ENCODE peak calls at places on chromosomes 6 and 20, in four cellular contexts. J is cardiac muscle cell, T is lower lobe of right lung, F is upper lobe of left lung. W is an unnamed sample.

GRCh38 chr6:40152196-40152595 is 217.9 kb upstream of the MOCS1 start:
- DNase-seq in J (no peak), T (no peak), F (no peak), W (no peak)

GRCh38 chr20:56995635-56996075 is 270.8 kb downstream of the BMP7 start:
- DNase-seq in J (peak; percentile 50), T (no peak), F (peak; percentile 55), W (no peak)

GRCh38 chr6:147434508-147434907 is 74.0 kb upstream of the SAMD5 start:
- DNase-seq in J (no peak), T (no peak), F (no peak), W (no peak)

GRCh38 chr6:97465877-97466710 is 183.1 kb upstream of the MMS22L start:
- DNase-seq in J (peak; percentile 1), T (no peak), F (no peak), W (no peak)

GRCh38 chr6:71404145-71404966 is 115.7 kb downstream of the OGFRL1 start:
- DNase-seq in J (peak; percentile 71), T (no peak), F (no peak), W (no peak)

GRCh38 chr20:39117486-39117885 is 155.3 kb downstream of the DHX35 start:
- DNase-seq in J (no peak), T (no peak), F (no peak), W (no peak)

GRCh38 chr6:3913077-3913957 is 64.1 kb downstream of the FAM50B start:
- DNase-seq in J (no peak), T (no peak), F (no peak), W (no peak)

GRCh38 chr6:5287205-5287965 is 26.1 kb downstream of the FARS2 start:
- DNase-seq in J (no peak), T (no peak), F (no peak), W (no peak)

GRCh38 chr20:19711126-19711525 is 46.9 kb upstream of the RIN2 start:
- DNase-seq in J (no peak), T (no peak), F (no peak), W (no peak)

GRCh38 chr20:64142546-64142945 is 21.7 kb upstream of the MYT1 start:
- DNase-seq in J (no peak), T (peak; percentile 13), F (no peak), W (no peak)

GRCh38 chr6:136582702-136583471 is 32.7 kb upstream of the MAP7 start:
- DNase-seq in J (no peak), T (no peak), F (no peak), W (no peak)

GRCh38 chr6:121619013-121619412 is 183.6 kb downstream of the GJA1 start:
- DNase-seq in J (no peak), T (no peak), F (no peak), W (no peak)

GRCh38 chr20:18288748-18289705 is 700 bp downstream of the ZNF133 start:
- DNase-seq in J (no peak), T (no peak), F (no peak), W (no peak)

GRCh38 chr6:16684896-16685554 is 76.2 kb downstream of the ATXN1 start:
- DNase-seq in J (no peak), T (no peak), F (no peak), W (no peak)

GRCh38 chr20:6976535-6976934 is 209.0 kb downstream of the BMP2 start:
- DNase-seq in J (no peak), T (no peak), F (no peak), W (no peak)

GRCh38 chr20:36461600-36462439 is 79.5 kb upstream of the MYL9 start:
- DNase-seq in J (peak; percentile 62), T (peak; percentile 75), F (no peak), W (peak; percentile 33)

GRCh38 chr6:131379951-131380350 is 193.1 kb upstream of the ARG1 start:
- DNase-seq in J (no peak), T (no peak), F (no peak), W (no peak)

GRCh38 chr6:133132092-133132491 is 109.1 kb upstream of the EYA4 start:
- DNase-seq in J (peak; percentile 38), T (no peak), F (no peak), W (no peak)

GRCh38 chr20:51906694-51907093 is 104.4 kb upstream of the SALL4 start:
- DNase-seq in J (no peak), T (no peak), F (no peak), W (no peak)

GRCh38 chr20:40979247-40979646 is 49.4 kb upstream of the TOP1 start:
- DNase-seq in J (no peak), T (no peak), F (no peak), W (no peak)

GRCh38 chr6:16168858-16169257 is 40.0 kb downstream of the MYLIP start:
- DNase-seq in J (peak; percentile 53), T (no peak), F (no peak), W (no peak)

GRCh38 chr6:169961772-169962561 is 210.5 kb downstream of the ERMARD start:
- DNase-seq in J (peak; percentile 60), T (peak; percentile 44), F (peak; percentile 88), W (peak; percentile 29)

GRCh38 chr20:46717818-46718541 is 8.5 kb downstream of the SLC2A10 start:
- DNase-seq in J (no peak), T (no peak), F (no peak), W (no peak)

GRCh38 chr6:43821101-43821886 is 51.3 kb downstream of the VEGFA start:
- DNase-seq in J (no peak), T (no peak), F (no peak), W (no peak)

GRCh38 chr6:52994789-52995078 is 350 bp downstream of the GSTA4 start:
- DNase-seq in J (peak; percentile 58), T (peak; percentile 57), F (peak; percentile 87), W (no peak)

GRCh38 chr20:61436674-61437279 is 184.7 kb downstream of the CDH4 start:
- DNase-seq in J (peak; percentile 51), T (no peak), F (no peak), W (no peak)

GRCh38 chr20:61280217-61280980 is 28.3 kb downstream of the CDH4 start:
- DNase-seq in J (no peak), T (no peak), F (peak; percentile 61), W (no peak)

GRCh38 chr6:161618816-161619454 is 345.1 kb upstream of the AGPAT4 start:
- DNase-seq in J (peak; percentile 59), T (no peak), F (no peak), W (no peak)

GRCh38 chr6:134647861-134648260 is 302.0 kb downstream of the ALDH8A1 start:
- DNase-seq in J (no peak), T (no peak), F (no peak), W (no peak)

GRCh38 chr6:74504941-74505340 is 700.9 kb downstream of the COL12A1 start:
- DNase-seq in J (no peak), T (no peak), F (no peak), W (no peak)

GRCh38 chr6:106974337-106974998 is at the start of gene CD24:
- DNase-seq in J (peak; percentile 82), T (peak; percentile 62), F (peak; percentile 92), W (no peak)

DNA sequence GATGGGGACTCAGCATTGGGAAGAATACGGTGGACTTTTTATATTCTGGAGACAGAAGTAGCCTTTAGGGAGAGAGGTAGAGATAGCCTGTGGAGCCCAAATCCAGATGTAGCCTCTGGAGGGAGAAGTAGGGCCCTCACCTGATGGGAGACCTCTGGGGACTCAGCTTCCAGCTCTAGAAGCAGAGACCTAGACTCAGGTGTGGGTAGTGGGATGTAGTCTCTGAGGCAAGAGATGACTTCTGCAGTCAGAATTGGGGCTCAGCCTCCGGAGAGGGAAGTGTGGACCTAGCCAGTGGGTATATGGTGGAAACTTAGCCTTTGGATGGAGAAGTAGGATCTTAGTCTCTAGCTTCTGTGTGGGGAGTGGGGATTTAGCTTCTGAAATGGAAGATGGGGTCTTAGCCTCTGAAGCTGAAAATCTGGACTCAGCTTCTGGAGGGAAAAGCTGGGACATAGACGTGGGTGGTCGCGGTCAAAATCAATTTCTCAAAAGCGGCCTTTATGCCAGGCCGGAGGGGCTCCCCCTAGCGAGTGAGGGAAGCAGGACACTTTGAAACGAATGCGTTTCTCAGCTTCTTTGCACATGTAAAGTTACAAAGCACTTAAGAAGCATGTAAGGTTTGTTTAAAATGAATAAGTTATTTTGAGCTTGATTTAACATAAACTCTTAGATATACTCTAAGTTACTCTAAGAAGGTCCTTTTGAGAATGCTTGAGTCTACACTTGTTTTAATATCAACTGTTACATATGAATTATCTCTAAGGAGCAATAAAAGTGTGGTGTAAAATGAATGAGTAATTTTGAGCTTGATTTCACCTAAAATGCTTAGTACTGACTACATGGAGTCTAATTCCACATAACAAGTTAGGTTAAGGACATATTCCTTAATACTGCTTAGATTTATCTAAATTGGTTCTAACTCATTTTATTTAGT is 12.9 kb upstream of the ZNF343 start:
- DNase-seq in J (peak; percentile 67), T (no peak), F (no peak), W (no peak)
- TF ChIP-seq CTCF in J (peak; percentile 90), T (peak; percentile 82), F (peak; percentile 55), W (peak; percentile 88)

DNA sequence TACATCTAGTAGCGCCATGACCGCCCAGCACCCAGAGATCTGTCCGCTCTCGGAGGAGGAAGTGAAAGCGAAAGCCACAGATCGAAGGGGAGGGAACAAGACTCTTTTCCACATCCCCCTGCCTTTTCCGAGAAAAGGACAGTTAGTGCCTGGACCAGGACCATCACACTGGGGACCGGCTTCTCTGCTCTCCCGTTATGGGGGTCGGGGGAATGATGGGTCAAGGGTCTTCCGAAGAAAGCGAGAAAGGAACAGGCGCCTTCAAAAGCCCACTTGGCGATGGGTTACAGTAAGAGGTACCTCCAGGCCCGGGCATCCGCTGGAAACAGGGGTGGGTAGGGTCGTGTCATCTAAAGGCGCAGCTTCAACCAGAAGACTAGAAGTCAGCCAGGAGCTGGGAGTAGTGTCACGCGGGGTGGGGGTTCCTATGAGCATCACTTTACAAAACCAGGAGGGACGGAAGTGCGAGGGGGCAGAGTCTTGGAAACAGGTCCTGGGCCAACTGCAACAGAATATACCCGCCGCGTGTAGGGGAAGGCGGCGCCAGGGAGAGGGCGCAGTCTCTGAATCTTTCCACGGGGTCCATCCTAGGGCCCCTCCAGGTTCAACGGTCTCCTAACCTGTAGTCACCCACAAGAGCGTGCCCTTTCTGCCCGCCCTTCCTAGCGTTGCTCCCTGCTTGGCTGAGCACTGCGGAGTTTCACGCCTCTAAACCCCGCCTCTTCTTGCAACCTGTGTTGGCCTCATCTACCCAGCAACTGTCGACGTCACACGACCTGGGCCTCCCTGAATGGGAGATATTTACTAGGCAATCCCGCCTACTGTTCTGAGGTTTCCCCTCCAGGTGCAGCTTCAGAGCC is at the start of gene PSMB8:
- DNase-seq in J (peak; percentile 95), T (peak; percentile 98), F (peak; percentile 83), W (peak; percentile 98)
- TF ChIP-seq CTCF in J (peak; percentile 21), T (peak; percentile 19), F (peak; percentile 28), W (no peak)

GRCh38 chr6:104957301-104958177 is 632 bp downstream of the LIN28B start:
- DNase-seq in J (peak; percentile 41), T (no peak), F (no peak), W (no peak)
- TF ChIP-seq CTCF in J (no peak), T (no peak), F (no peak), W (no peak)

GRCh38 chr6:137630666-137631065 is 136.5 kb upstream of the OLIG3 start:
- DNase-seq in J (no peak), T (no peak), F (no peak), W (no peak)

GRCh38 chr6:137623293-137623692 is 129.1 kb upstream of the OLIG3 start:
- DNase-seq in J (no peak), T (no peak), F (no peak), W (no peak)

GRCh38 chr6:137631323-137631722 is 137.1 kb upstream of the OLIG3 start:
- DNase-seq in J (peak; percentile 2), T (no peak), F (no peak), W (no peak)

GRCh38 chr6:137625100-137625661 is 131.0 kb upstream of the OLIG3 start:
- DNase-seq in J (no peak), T (no peak), F (no peak), W (no peak)

DNA sequence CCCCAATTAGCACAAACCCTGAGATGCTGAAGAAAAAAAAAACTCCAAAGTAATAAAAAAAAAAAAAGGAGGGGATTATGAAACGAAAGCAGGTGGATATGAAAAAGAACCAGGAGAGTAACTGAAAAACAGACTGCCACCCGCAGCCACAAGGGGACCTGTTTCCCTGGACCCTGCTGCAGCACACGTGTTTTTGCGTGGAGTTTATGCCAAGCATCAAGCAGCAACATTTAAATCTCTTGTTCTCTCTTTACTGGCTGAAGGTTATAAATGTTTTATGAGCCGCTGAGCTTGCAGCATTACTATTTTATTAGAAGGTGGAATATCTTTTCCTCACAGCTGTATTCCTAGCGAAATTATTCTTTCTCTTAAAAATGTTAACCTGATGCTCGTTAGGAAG is 131.6 kb upstream of the OLIG3 start:
- DNase-seq in J (no peak), T (no peak), F (no peak), W (no peak)
- TF ChIP-seq CTCF in J (no peak), T (no peak), F (no peak), W (no peak)

W was measured in natural killer cell.